ENCODE peak calls at places on chromosomes 6 and 20, in eight cellular contexts. G, K, O, B, X, J, U and Q are unnamed samples.

GRCh38 chr20:31581391-31581790 is 23.7 kb upstream of the ID1 start:
- DNase-seq in G (no peak), K (no peak), O (no peak), B (no peak), X (no peak), J (no peak), U (no peak), Q (no peak)

GRCh38 chr20:35264755-35265154 is 13.2 kb downstream of the MMP24OS start:
- DNase-seq in G (no peak), K (no peak), O (no peak), B (no peak), X (no peak), J (no peak), U (peak; percentile 78), Q (no peak)

GRCh38 chr20:18288748-18289705 is 700 bp downstream of the ZNF133 start:
- DNase-seq in G (peak; percentile 31), K (peak; percentile 8), O (no peak), B (no peak), X (peak; percentile 15), J (no peak), U (no peak), Q (peak; percentile 34)

GRCh38 chr6:155245193-155245592 is 18.6 kb upstream of the CLDN20 start:
- DNase-seq in G (no peak), K (no peak), O (no peak), B (no peak), X (no peak), J (no peak), U (no peak), Q (no peak)

GRCh38 chr6:3247255-3248146 is 11.2 kb upstream of the PSMG4 start:
- DNase-seq in G (peak; percentile 50), K (peak; percentile 85), O (no peak), B (no peak), X (no peak), J (peak; percentile 94), U (peak; percentile 52), Q (peak; percentile 99)

GRCh38 chr6:144064831-144065668 is 30.3 kb downstream of the SF3B5 start:
- DNase-seq in G (peak; percentile 56), K (no peak), O (no peak), B (peak; percentile 51), X (no peak), J (no peak), U (no peak), Q (no peak)

GRCh38 chr20:57986776-57987175 is 241.7 kb downstream of the ANKRD60 start:
- DNase-seq in G (no peak), K (no peak), O (no peak), B (no peak), X (no peak), J (no peak), U (no peak), Q (no peak)

GRCh38 chr20:62737971-62738881 is 29.6 kb downstream of the NTSR1 start:
- DNase-seq in G (peak; percentile 41), K (no peak), O (no peak), B (no peak), X (no peak), J (no peak), U (no peak), Q (no peak)

GRCh38 chr6:108760158-108761050 is 87.8 kb upstream of the ARMC2 start:
- DNase-seq in G (no peak), K (peak; percentile 77), O (no peak), B (no peak), X (no peak), J (no peak), U (no peak), Q (no peak)

GRCh38 chr6:79498842-79499241 is 38.4 kb downstream of the LCA5 start:
- DNase-seq in G (no peak), K (no peak), O (no peak), B (no peak), X (no peak), J (no peak), U (no peak), Q (no peak)

GRCh38 chr20:47432251-47433210 is 69.2 kb upstream of the NCOA3 start:
- DNase-seq in G (no peak), K (no peak), O (no peak), B (no peak), X (no peak), J (no peak), U (peak; percentile 88), Q (no peak)

GRCh38 chr6:161439093-161439492 is 165.2 kb upstream of the AGPAT4 start:
- DNase-seq in G (no peak), K (peak; percentile 86), O (no peak), B (peak; percentile 14), X (no peak), J (peak; percentile 79), U (peak; percentile 76), Q (peak; percentile 94)

GRCh38 chr20:63863021-63863797 is 1.9 kb upstream of the TPD52L2 start:
- DNase-seq in G (no peak), K (no peak), O (no peak), B (no peak), X (no peak), J (no peak), U (no peak), Q (no peak)

GRCh38 chr6:82204010-82204409 is 43.5 kb downstream of the IBTK start:
- DNase-seq in G (no peak), K (no peak), O (no peak), B (no peak), X (no peak), J (no peak), U (no peak), Q (no peak)

GRCh38 chr6:79628466-79629288 is 2.5 kb upstream of the SH3BGRL2 start:
- DNase-seq in G (no peak), K (no peak), O (no peak), B (no peak), X (no peak), J (no peak), U (no peak), Q (no peak)

GRCh38 chr20:53990768-53991472 is 79.5 kb downstream of the BCAS1 start:
- DNase-seq in G (no peak), K (no peak), O (no peak), B (no peak), X (no peak), J (no peak), U (no peak), Q (no peak)